ENCODE peak calls at places on chromosomes 12 and 14, in ten cellular contexts. D, I, H, X, Z, S, M, P, W and C are unnamed samples.

GRCh38 chr14:63524537-63525155 is 18.5 kb downstream of the PPP2R5E start:
- DNase-seq in S (no peak), Z (peak; percentile 45), X (no peak), I (peak; percentile 57), W (no peak), H (no peak), D (peak; percentile 80), M (no peak), P (no peak), C (no peak)

GRCh38 chr12:31005944-31006361 is 67.7 kb upstream of the DDX11 start:
- DNase-seq in D (no peak), I (no peak), Z (no peak), S (no peak), X (no peak), W (no peak), M (no peak), H (peak; percentile 38), P (peak; percentile 6), C (peak; percentile 55)

GRCh38 chr14:101601603-101602465 is 40.5 kb downstream of the DIO3 start:
- DNase-seq in S (no peak), X (no peak), M (peak; percentile 24), P (no peak), H (no peak), W (no peak), I (no peak), Z (no peak), D (peak; percentile 4), C (no peak)

GRCh38 chr12:49098035-49098451 is 3.4 kb upstream of the DHH start:
- DNase-seq in Z (no peak), S (peak; percentile 28), W (peak; percentile 88), M (peak; percentile 61), D (peak; percentile 54), P (peak; percentile 78), H (no peak), I (no peak), X (peak; percentile 78), C (no peak)

GRCh38 chr12:111429760-111430417 is 24.2 kb downstream of the SH2B3 start:
- DNase-seq in D (no peak), P (peak; percentile 63), W (no peak), X (no peak), H (no peak), I (peak; percentile 63), M (no peak), Z (no peak), S (no peak), C (peak; percentile 72)

GRCh38 chr14:101719708-101720107 is 41.8 kb upstream of the PPP2R5C start:
- DNase-seq in S (peak; percentile 33), I (no peak), M (peak; percentile 22), X (no peak), W (no peak), Z (no peak), D (no peak), P (no peak), H (no peak), C (peak; percentile 65)

GRCh38 chr14:91654836-91655235 is 77.0 kb downstream of the CATSPERB start:
- DNase-seq in D (no peak), P (no peak), W (no peak), H (no peak), M (no peak), I (no peak), S (no peak), X (no peak), Z (no peak), C (no peak)

GRCh38 chr12:91264178-91264577 is 81.6 kb upstream of the DCN start:
- DNase-seq in H (no peak), M (no peak), S (no peak), D (no peak), W (no peak), P (no peak), X (no peak), I (no peak), Z (no peak), C (no peak)

GRCh38 chr12:87931764-87932163 is 97.4 kb downstream of the C12orf50 start:
- DNase-seq in H (no peak), D (no peak), S (no peak), Z (no peak), P (no peak), W (no peak), M (no peak), X (no peak), I (no peak), C (no peak)

GRCh38 chr14:30283822-30284446 is 275.0 kb upstream of the G2E3 start:
- DNase-seq in H (no peak), Z (no peak), S (peak; percentile 37), D (no peak), X (peak; percentile 44), M (no peak), W (peak; percentile 77), P (peak; percentile 7), I (no peak), C (no peak)

GRCh38 chr12:65311260-65311659 is 32.8 kb downstream of the MSRB3 start:
- DNase-seq in H (no peak), Z (no peak), I (no peak), W (no peak), S (no peak), P (no peak), D (no peak), X (no peak), M (no peak), C (no peak)

GRCh38 chr12:65308001-65308400 is 29.5 kb downstream of the MSRB3 start:
- DNase-seq in W (no peak), Z (no peak), M (no peak), S (no peak), P (no peak), H (no peak), X (no peak), I (no peak), D (no peak), C (no peak)

GRCh38 chr12:65306603-65307501 is 28.4 kb downstream of the MSRB3 start:
- DNase-seq in Z (no peak), P (peak; percentile 57), S (peak; percentile 37), D (peak; percentile 48), M (no peak), I (no peak), W (no peak), X (peak; percentile 43), H (peak; percentile 93), C (no peak)

GRCh38 chr12:65306229-65306602 is 27.7 kb downstream of the MSRB3 start:
- DNase-seq in D (no peak), X (no peak), W (no peak), H (no peak), S (no peak), M (no peak), Z (no peak), I (no peak), P (no peak), C (no peak)

GRCh38 chr12:65308601-65309071 is 30.2 kb downstream of the MSRB3 start:
- DNase-seq in W (no peak), P (no peak), Z (no peak), X (no peak), D (no peak), I (no peak), S (no peak), H (no peak), M (no peak), C (no peak)
- TF ChIP-seq POLR2AphosphoS5 in W (no peak), P (peak; percentile 45), Z (no peak), X (no peak), D (no peak), I (no peak), S (no peak), H (no peak), M (no peak), C (no peak)

DNA sequence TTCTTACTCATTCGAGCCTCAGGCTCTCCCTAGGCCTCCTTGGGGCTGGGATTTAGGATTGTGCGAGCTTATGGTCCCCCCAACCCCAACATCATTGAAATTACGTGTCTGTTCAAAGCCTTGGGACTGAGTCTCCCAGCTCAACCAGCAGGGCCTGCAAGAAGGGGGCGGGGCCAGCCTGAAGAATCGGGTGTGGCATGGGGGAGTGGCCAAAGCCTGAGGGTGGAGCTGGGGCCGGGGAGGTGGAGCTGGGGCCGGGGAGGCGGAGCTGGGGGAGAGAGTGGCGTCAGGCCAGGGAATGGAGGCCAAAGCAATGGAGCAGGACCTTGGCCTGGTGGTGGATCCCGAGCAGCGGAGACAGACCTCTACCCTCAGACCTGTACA is 24.3 kb upstream of the HSPB8 start:
- DNase-seq in I (no peak), H (no peak), D (no peak), M (no peak), X (peak; percentile 58), W (peak; percentile 98), Z (no peak), S (no peak), P (peak; percentile 42), C (no peak)
- TF ChIP-seq EP300 in I (no peak), H (no peak), D (no peak), M (no peak), X (no peak), W (no peak), Z (no peak), S (no peak), P (no peak), C (no peak)

GRCh38 chr14:66459603-66460002 is 26.6 kb upstream of the CCDC196 start:
- DNase-seq in I (no peak), S (no peak), H (no peak), M (no peak), W (no peak), D (no peak), Z (no peak), X (no peak), P (no peak), C (no peak)
- H3K4me1 ChIP-seq in I (no peaks in the 10 kb centered on the region), S (no peaks in the 10 kb centered on the region), H (no peaks in the 10 kb centered on the region), M (no peaks in the 10 kb centered on the region), W (no peaks in the 10 kb centered on the region), D (no peaks in the 10 kb centered on the region), Z (no peaks in the 10 kb centered on the region), X (no peaks in the 10 kb centered on the region), P (no peaks in the 10 kb centered on the region), C (no peaks in the 10 kb centered on the region)

GRCh38 chr14:24132061-24132685 is 1.7 kb downstream of the FITM1 start:
- DNase-seq in X (no peak), D (no peak), I (peak; percentile 84), W (no peak), P (no peak), Z (no peak), M (peak; percentile 80), H (no peak), S (no peak), C (no peak)

GRCh38 chr14:24131549-24131966 is 1.1 kb downstream of the FITM1 start:
- DNase-seq in I (no peak), W (no peak), P (no peak), D (no peak), Z (no peak), M (no peak), S (no peak), H (no peak), X (no peak), C (no peak)

GRCh38 chr14:24135584-24135833 is 485 bp upstream of the PSME1 start:
- DNase-seq in H (no peak), Z (no peak), X (no peak), S (no peak), I (no peak), M (no peak), D (no peak), W (no peak), P (no peak), C (no peak)

GRCh38 chr14:24132976-24133375 is 2.5 kb downstream of the FITM1 start:
- DNase-seq in M (no peak), X (no peak), I (no peak), W (no peak), Z (no peak), P (no peak), S (no peak), D (no peak), H (no peak), C (no peak)

DNA sequence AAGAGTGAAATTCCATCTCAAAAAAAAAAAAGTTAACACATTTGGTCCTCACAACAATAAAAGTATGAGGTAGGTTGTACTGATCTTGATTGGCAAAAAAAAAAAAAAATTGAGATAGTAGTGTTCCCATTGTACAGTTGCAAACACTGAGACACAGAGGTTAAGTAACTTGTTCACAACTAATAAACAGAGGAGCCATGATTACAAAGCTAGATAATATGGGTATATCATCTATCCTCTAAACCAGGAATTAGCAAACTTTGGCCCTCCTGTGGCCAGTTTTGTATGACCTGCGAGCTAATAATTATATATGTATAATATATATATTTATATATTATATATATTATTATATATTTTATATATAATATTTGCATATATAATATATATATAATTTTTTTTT is 2.3 kb upstream of the PSME1 start:
- DNase-seq in D (no peak), H (no peak), Z (no peak), W (no peak), P (no peak), M (no peak), X (no peak), S (no peak), I (no peak), C (no peak)
- TF ChIP-seq POLR2AphosphoS5 in D (no peak), H (no peak), Z (no peak), W (no peak), P (no peak), M (no peak), X (no peak), S (no peak), I (no peak), C (no peak)